ENCODE peak calls at places on chromosomes 5 and 9, in five cellular contexts. V is cardiac fibroblast, A is coronary artery, N is choroid plexus epithelial cell, K is fibroblast of lung. Q is an unnamed sample.

GRCh38 chr9:134059661-134060395 is 8.0 kb downstream of the BRD3 start:
- DNase-seq in V (no peak), K (no peak), A (no peak), N (no peak), Q (peak; percentile 85)

GRCh38 chr5:74056789-74057164 is 430.8 kb downstream of the ARHGEF28 start:
- DNase-seq in A (no peak), V (peak; percentile 59), N (peak; percentile 73), K (peak; percentile 44), Q (peak; percentile 6)

GRCh38 chr9:130405657-130406257 is 39.0 kb upstream of the ASS1 start:
- DNase-seq in N (no peak), K (no peak), A (no peak), V (no peak), Q (no peak)

GRCh38 chr5:149265559-149265958 is 6.1 kb upstream of the AFAP1L1 start:
- DNase-seq in N (peak; percentile 78), A (no peak), K (peak; percentile 49), V (peak; percentile 81), Q (no peak)

GRCh38 chr5:113294341-113295110 is 140.3 kb downstream of the TSSK1B start:
- DNase-seq in N (peak; percentile 95), V (peak; percentile 91), A (peak; percentile 90), K (peak; percentile 90), Q (peak; percentile 88)

GRCh38 chr5:153742071-153742470 is 251.6 kb downstream of the GRIA1 start:
- DNase-seq in V (no peak), K (no peak), A (no peak), N (no peak), Q (no peak)

GRCh38 chr5:135399838-135400542 is 959 bp upstream of the MACROH2A1 start:
- DNase-seq in K (no peak), N (no peak), A (no peak), V (no peak), Q (no peak)

GRCh38 chr5:83102581-83102980 is 25.2 kb downstream of the XRCC4 start:
- DNase-seq in K (peak; percentile 63), V (no peak), N (peak; percentile 69), A (no peak), Q (no peak)

GRCh38 chr5:88298425-88298824 is 29.8 kb upstream of the TMEM161B start:
- DNase-seq in N (peak; percentile 46), A (no peak), K (peak; percentile 59), V (peak; percentile 40), Q (no peak)

GRCh38 chr9:96169488-96169887 is 132.5 kb downstream of the HSD17B3 start:
- DNase-seq in A (no peak), K (peak; percentile 19), V (no peak), N (peak; percentile 31), Q (no peak)

GRCh38 chr5:1111727-1112289 is at the start of gene SLC12A7:
- DNase-seq in V (no peak), K (peak; percentile 11), N (no peak), A (no peak), Q (peak; percentile 86)

GRCh38 chr5:159128070-159128507 is 28.4 kb upstream of the EBF1 start:
- DNase-seq in A (no peak), V (no peak), N (no peak), K (no peak), Q (no peak)

GRCh38 chr9:88658311-88658822 is 123.4 kb downstream of the NXNL2 start:
- DNase-seq in V (peak; percentile 75), K (peak; percentile 44), N (peak; percentile 60), A (no peak), Q (no peak)

GRCh38 chr5:154472871-154473580 is 5.0 kb downstream of the HAND1 start:
- DNase-seq in V (no peak), N (no peak), K (peak; percentile 19), A (no peak), Q (no peak)

GRCh38 chr9:107222020-107222522 is 61.0 kb upstream of the RAD23B start:
- DNase-seq in V (peak; percentile 60), N (peak; percentile 75), A (no peak), K (peak; percentile 67), Q (no peak)

GRCh38 chr5:158967566-158967965 is 132.2 kb downstream of the EBF1 start:
- DNase-seq in K (peak; percentile 29), N (peak; percentile 17), V (peak; percentile 97), A (no peak), Q (no peak)

DNA sequence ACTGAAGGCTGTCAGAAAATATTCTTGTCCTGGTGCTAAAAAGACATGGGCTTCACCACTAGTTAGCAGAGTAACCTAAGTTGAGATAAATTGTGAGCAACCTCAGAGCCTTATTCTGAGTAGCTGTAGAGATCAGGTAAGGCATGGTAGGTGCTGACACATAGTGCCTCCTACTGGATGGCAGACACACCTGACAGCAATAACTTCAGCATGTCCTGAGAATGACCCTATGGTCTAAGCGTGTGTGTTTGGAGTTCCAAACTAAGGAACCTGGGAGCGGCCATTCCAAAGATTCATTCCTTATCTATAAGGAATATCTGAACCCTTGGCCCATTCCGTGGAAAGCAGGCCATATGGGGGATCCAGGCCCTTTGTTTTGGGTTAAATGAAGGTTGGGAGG is 46.0 kb downstream of the SLC28A3 start:
- DNase-seq in V (no peak), A (no peak), N (no peak), K (no peak), Q (peak; percentile 17)
- TF ChIP-seq CTCF in V (no peak), A (no peak), N (no peak), K (no peak), Q (peak; percentile 37)

GRCh38 chr5:97531549-97531948 is 348.5 kb upstream of the RIOK2 start:
- DNase-seq in N (no peak), V (no peak), K (no peak), A (no peak), Q (no peak)

GRCh38 chr5:97538916-97539315 is 355.9 kb upstream of the RIOK2 start:
- DNase-seq in N (no peak), K (no peak), V (peak; percentile 24), A (no peak), Q (no peak)

GRCh38 chr5:97536683-97537082 is 353.6 kb upstream of the RIOK2 start:
- DNase-seq in A (no peak), N (no peak), K (no peak), V (no peak), Q (no peak)

GRCh38 chr5:97529354-97529753 is 346.3 kb upstream of the RIOK2 start:
- DNase-seq in A (no peak), K (peak; percentile 5), V (peak; percentile 32), N (peak; percentile 7), Q (no peak)

GRCh38 chr5:97534166-97534565 is 351.1 kb upstream of the RIOK2 start:
- DNase-seq in A (no peak), V (peak; percentile 97), K (peak; percentile 87), N (peak; percentile 97), Q (peak; percentile 69)
- TF ChIP-seq CTCF in A (no peak), V (peak; percentile 73), K (peak; percentile 74), N (peak; percentile 82), Q (peak; percentile 7)

GRCh38 chr5:142327111-142327842 is 2.5 kb upstream of the SPRY4 start:
- DNase-seq in K (peak; percentile 64), V (peak; percentile 86), N (peak; percentile 67), A (peak; percentile 77), Q (no peak)
- TF ChIP-seq CTCF in K (peak; percentile 40), V (peak; percentile 9), N (peak; percentile 43), A (no peak), Q (no peak)

DNA sequence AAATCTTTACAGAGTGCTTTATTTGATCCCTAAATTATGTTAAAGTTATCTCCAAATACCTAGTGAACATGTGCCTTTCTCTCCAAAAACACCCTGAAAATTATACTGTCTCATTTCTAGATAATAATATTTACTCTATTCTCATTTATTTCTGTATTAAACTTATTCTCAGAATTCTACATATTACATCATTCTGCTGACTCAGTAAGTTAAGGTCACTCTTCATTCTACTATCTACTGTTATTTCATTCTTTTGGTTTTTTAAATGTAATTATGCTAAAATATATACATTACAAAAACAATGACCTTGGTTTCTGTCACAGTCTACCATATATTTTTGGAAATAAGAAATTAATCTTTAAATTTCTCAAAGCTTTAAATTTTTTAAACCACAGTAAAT is 96.2 kb downstream of the RICTOR start:
- DNase-seq in K (no peak), V (no peak), N (no peak), A (no peak), Q (no peak)
- TF ChIP-seq CTCF in K (no peak), V (no peak), N (no peak), A (no peak), Q (no peak)

GRCh38 chr5:137800700-137801411 is 46.7 kb upstream of the HNRNPA0 start:
- DNase-seq in V (no peak), K (no peak), N (no peak), A (no peak), Q (no peak)
- TF ChIP-seq CTCF in V (no peak), K (no peak), N (no peak), A (no peak), Q (no peak)

GRCh38 chr5:133421394-133421793 is 190.9 kb downstream of the FSTL4 start:
- DNase-seq in N (peak; percentile 60), K (peak; percentile 17), A (no peak), V (peak; percentile 14), Q (no peak)
- TF ChIP-seq CTCF in N (peak; percentile 72), K (peak; percentile 33), A (no peak), V (peak; percentile 14), Q (peak; percentile 12)

GRCh38 chr9:7394007-7394774 is 405.4 kb downstream of the DMAC1 start:
- DNase-seq in K (no peak), V (no peak), A (no peak), N (no peak), Q (no peak)
- TF ChIP-seq CTCF in K (no peak), V (no peak), A (no peak), N (no peak), Q (no peak)

GRCh38 chr5:173495225-173495904 is 121.1 kb downstream of the BOD1 start:
- DNase-seq in K (no peak), V (peak; percentile 16), N (peak; percentile 22), A (no peak), Q (no peak)
- TF ChIP-seq CTCF in K (no peak), V (no peak), N (no peak), A (no peak), Q (no peak)

Q was measured in GM20000.